ENCODE peak calls at places on chromosomes 5 and 9, in five cellular contexts. S is fibroblast of the aortic adventitia, C is WTC11, D is A549, F is A673. L is an unnamed sample.

GRCh38 chr9:128702949-128703615 is 779 bp downstream of the PKN3 start:
- DNase-seq in D (peak; percentile 60), F (peak; percentile 73), S (no peak), C (peak; percentile 66), L (no peak)

GRCh38 chr9:88272986-88273385 is 115.3 kb upstream of the SPIN1 start:
- DNase-seq in D (no peak), S (no peak), C (no peak), F (no peak), L (no peak)

GRCh38 chr9:104232781-104233341 is 138.8 kb downstream of the SMC2 start:
- DNase-seq in F (no peak), C (no peak), D (no peak), S (peak; percentile 94), L (no peak)

GRCh38 chr5:33832904-33833575 is 58.8 kb downstream of the ADAMTS12 start:
- DNase-seq in D (no peak), F (no peak), C (no peak), S (peak; percentile 30), L (no peak)

GRCh38 chr5:108481355-108481931 is 99.5 kb upstream of the FBXL17 start:
- DNase-seq in C (no peak), S (peak; percentile 43), F (peak; percentile 70), D (no peak), L (peak; percentile 27)

GRCh38 chr5:132223861-132224260 is 3.8 kb downstream of the P4HA2 start:
- DNase-seq in F (no peak), D (no peak), C (no peak), S (no peak), L (no peak)

GRCh38 chr5:61304611-61305369 is 27.3 kb upstream of the ZSWIM6 start:
- DNase-seq in D (peak; percentile 80), F (no peak), S (peak; percentile 99), C (no peak), L (peak; percentile 84)

GRCh38 chr9:129383415-129384088 is 205.5 kb upstream of the IER5L start:
- DNase-seq in C (peak; percentile 51), D (no peak), F (peak; percentile 75), S (peak; percentile 70), L (peak; percentile 63)

GRCh38 chr9:71683598-71684235 is 84.6 kb downstream of the CEMIP2 start:
- DNase-seq in F (peak; percentile 90), C (peak; percentile 37), D (no peak), S (peak; percentile 18), L (no peak)

GRCh38 chr5:181189962-181190710 is 14.9 kb downstream of the TRIM7 start:
- DNase-seq in S (no peak), C (no peak), F (no peak), D (no peak), L (no peak)

GRCh38 chr9:16100596-16101091 is 547.8 kb downstream of the CCDC171 start:
- DNase-seq in F (no peak), C (no peak), S (peak; percentile 59), D (no peak), L (no peak)

GRCh38 chr9:83062011-83062652 is 810 bp downstream of the RASEF start:
- DNase-seq in F (peak; percentile 7), D (peak; percentile 62), S (peak; percentile 31), C (peak; percentile 56), L (peak; percentile 75)

GRCh38 chr9:128384801-128385492 is 13.8 kb downstream of the URM1 start:
- DNase-seq in C (no peak), F (no peak), S (no peak), D (no peak), L (no peak)

GRCh38 chr5:16855475-16855874 is 80.6 kb downstream of the MYO10 start:
- DNase-seq in D (no peak), S (peak; percentile 61), C (no peak), F (peak; percentile 90), L (no peak)

GRCh38 chr9:3809724-3810123 is 283.9 kb upstream of the RFX3 start:
- DNase-seq in D (no peak), C (no peak), F (no peak), S (no peak), L (peak; percentile 20)

GRCh38 chr9:133485531-133486260 is 6.8 kb upstream of the SLC2A6 start:
- DNase-seq in C (no peak), S (no peak), D (no peak), F (no peak), L (no peak)

GRCh38 chr9:127330501-127330900 is 65.9 kb downstream of the GARNL3 start:
- DNase-seq in F (no peak), C (no peak), S (no peak), D (no peak), L (no peak)

GRCh38 chr9:128899566-128900322 is 17.8 kb downstream of the LRRC8A start:
- DNase-seq in C (no peak), S (no peak), F (no peak), D (no peak), L (no peak)

GRCh38 chr5:177175336-177175735 is 41.8 kb downstream of the NSD1 start:
- DNase-seq in D (no peak), S (no peak), C (no peak), F (no peak), L (no peak)

GRCh38 chr5:160175438-160176218 is 53.7 kb upstream of the FABP6 start:
- DNase-seq in C (no peak), D (no peak), F (peak; percentile 86), S (no peak), L (no peak)

GRCh38 chr5:155773680-155774079 is 553.3 kb upstream of the SGCD start:
- DNase-seq in S (no peak), D (no peak), C (no peak), F (no peak), L (no peak)

GRCh38 chr5:57221049-57221568 is 47.2 kb downstream of the GPBP1 start:
- DNase-seq in D (peak; percentile 42), S (peak; percentile 82), F (peak; percentile 68), C (no peak), L (peak; percentile 63)

GRCh38 chr5:135127604-135128240 is 93.7 kb upstream of the PITX1 start:
- DNase-seq in D (peak; percentile 97), F (no peak), C (no peak), S (peak; percentile 80), L (peak; percentile 79)

GRCh38 chr5:149229298-149229937 is 42.2 kb upstream of the AFAP1L1 start:
- DNase-seq in S (no peak), F (no peak), C (no peak), D (no peak), L (no peak)

GRCh38 chr9:91847576-91847975 is 102.5 kb downstream of the ROR2 start:
- DNase-seq in S (peak; percentile 82), D (no peak), F (peak; percentile 86), C (no peak), L (no peak)

GRCh38 chr9:21031091-21031817 is at the start of gene HACD4:
- DNase-seq in F (peak; percentile 18), C (peak; percentile 70), D (peak; percentile 48), S (peak; percentile 34), L (peak; percentile 8)

DNA sequence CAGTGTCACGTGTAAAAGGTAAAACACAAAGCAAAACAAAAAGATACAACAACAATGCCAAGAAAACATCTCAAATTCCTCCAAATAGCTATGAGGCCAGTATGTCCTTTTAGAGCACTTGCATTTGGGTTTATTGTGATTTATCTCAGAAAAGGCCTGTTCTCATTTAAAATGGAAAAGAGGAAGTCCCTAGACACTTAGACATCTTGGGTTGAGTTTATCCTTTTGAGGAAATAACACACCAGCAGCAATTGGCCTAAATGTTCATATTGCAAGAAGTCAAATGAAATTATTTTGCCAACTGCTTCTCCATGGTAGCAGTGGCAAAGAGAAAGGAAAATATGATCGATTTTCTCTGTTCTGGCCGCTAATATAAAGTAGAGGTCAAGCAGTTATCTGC is 43.6 kb upstream of the TRMT10B start:
- DNase-seq in C (no peak), D (no peak), F (no peak), S (no peak), L (no peak)
- TF ChIP-seq CTCF in C (no peak), D (no peak), F (no peak), S (no peak), L (no peak)

DNA sequence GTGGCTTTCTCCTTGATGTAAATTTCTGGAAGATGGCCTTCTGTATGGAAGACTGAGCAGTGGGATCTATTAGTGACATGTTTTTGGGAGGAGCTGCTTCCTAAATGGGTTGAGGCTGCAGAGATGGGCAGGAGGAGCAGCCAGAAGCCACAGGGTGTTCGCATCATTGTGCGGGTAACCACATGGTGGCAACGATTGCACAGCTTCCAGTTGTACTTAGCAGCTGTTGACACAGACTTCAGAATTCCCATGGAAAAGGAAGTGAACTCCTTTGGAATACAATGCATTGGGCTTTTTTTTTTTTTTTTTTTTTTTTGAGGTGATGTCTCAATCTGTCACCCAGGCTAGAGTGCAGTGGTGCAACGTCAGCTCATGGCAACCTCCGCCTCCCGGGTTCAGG is 297.3 kb downstream of the NR3C1 start:
- DNase-seq in F (peak; percentile 60), D (peak; percentile 40), C (peak; percentile 35), S (peak; percentile 69), L (peak; percentile 8)
- TF ChIP-seq CTCF in F (peak; percentile 48), D (peak; percentile 37), C (no peak), S (peak; percentile 12), L (no peak)

GRCh38 chr9:136557036-136557435 is 11.2 kb upstream of the NOTCH1 start:
- DNase-seq in S (no peak), C (no peak), F (no peak), D (no peak), L (no peak)
- TF ChIP-seq CTCF in S (no peak), C (no peak), F (no peak), D (no peak), L (no peak)

DNA sequence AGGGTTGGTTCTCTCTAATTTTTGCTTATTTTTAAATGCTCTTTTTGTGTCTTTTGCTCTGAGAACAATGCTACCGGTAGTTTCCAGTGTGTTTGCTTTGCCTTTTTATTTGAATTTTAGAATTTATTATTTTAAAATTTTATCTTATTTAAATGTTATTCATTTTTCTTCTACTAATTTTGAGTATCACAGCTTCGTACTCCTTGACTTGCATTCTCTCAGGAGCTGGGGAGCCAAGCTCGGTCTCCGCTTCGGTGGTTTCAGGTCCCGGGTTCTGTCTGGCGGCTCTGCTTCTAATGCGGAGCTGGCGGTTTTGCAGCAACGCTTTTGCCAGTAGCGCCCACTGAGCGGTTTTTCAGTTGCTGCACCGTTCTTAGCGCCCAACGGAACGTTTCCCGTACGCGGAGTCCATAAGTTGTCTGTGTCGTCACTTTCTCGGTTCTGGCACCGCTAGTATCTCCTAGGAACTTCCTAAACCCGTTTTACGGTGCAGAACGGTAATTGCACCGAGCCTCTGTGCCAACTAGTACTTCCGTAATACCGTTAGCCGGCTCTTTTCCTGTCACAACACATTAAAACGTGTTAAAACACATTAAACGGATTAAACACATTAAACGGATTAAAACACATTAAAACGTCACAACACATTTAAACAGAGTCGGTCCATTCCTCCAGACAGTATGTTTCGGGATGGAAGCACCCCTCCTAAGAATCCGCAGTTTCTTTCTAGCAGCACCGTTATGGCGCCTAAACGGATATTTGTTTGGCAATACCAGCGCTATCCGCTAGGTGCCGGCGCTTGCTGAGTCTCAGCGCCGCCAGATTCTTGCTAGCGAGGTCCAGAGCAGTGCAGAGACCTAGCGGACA is 45.6 kb downstream of the ANXA2R start:
- DNase-seq in S (peak; percentile 96), D (peak; percentile 64), F (peak; percentile 96), C (peak; percentile 90), L (peak; percentile 70)
- TF ChIP-seq CTCF in S (peak; percentile 90), D (peak; percentile 67), F (peak; percentile 88), C (peak; percentile 83), L (peak; percentile 30)